ENCODE peak calls at places on chromosomes 2 and 18, in four cellular contexts. G, Y, I and J are unnamed samples.

GRCh38 chr2:37689751-37690150 is 18.3 kb upstream of the CDC42EP3 start:
- DNase-seq in G (no peak), Y (no peak), I (no peak), J (no peak)

GRCh38 chr2:156841321-156841720 is 405.1 kb downstream of the GPD2 start:
- DNase-seq in Y (no peak), G (no peak), I (no peak), J (no peak)

GRCh38 chr18:3305354-3305762 is 43.4 kb downstream of the MYL12B start:
- DNase-seq in Y (no peak), G (no peak), I (peak; percentile 99), J (no peak)

GRCh38 chr18:44681039-44681595 is 429 bp downstream of the SETBP1 start:
- DNase-seq in G (peak; percentile 46), I (peak; percentile 22), Y (peak; percentile 35), J (no peak)

GRCh38 chr2:168316073-168316440 is 68.7 kb upstream of the STK39 start:
- DNase-seq in G (no peak), Y (no peak), I (peak; percentile 12), J (no peak)

GRCh38 chr2:83516503-83516902 is 942.6 kb downstream of the SUCLG1 start:
- DNase-seq in I (no peak), Y (no peak), G (no peak), J (no peak)

GRCh38 chr2:39435974-39436591 is 1.0 kb downstream of the MAP4K3 start:
- DNase-seq in G (no peak), Y (peak; percentile 73), I (peak; percentile 81), J (no peak)

GRCh38 chr2:139600166-139600565 is 820.0 kb upstream of the NXPH2 start:
- DNase-seq in I (no peak), Y (no peak), G (no peak), J (no peak)

GRCh38 chr2:39778233-39778632 is 825 bp downstream of the THUMPD2 start:
- DNase-seq in G (no peak), I (no peak), Y (peak; percentile 51), J (no peak)

GRCh38 chr2:172751564-172751963 is 15.9 kb downstream of the RAPGEF4 start:
- DNase-seq in Y (no peak), I (no peak), G (no peak), J (no peak)

GRCh38 chr18:2657043-2657512 is 1.6 kb downstream of the SMCHD1 start:
- DNase-seq in Y (no peak), G (no peak), I (no peak), J (no peak)

GRCh38 chr2:240146141-240146561 is 5.7 kb upstream of the OTOS start:
- DNase-seq in G (no peak), I (no peak), Y (peak; percentile 77), J (no peak)

GRCh38 chr2:235416816-235417499 is 76.9 kb upstream of the AGAP1 start:
- DNase-seq in Y (no peak), G (no peak), I (peak; percentile 30), J (no peak)